ENCODE peak calls at places on chromosome 9, in six cellular contexts. P, U, H, S, W and J are unnamed samples.

GRCh38 chr9:127449332-127449966 is 1.8 kb downstream of the RPL12 start:
- DNase-seq in S (peak; percentile 5), H (no peak), P (no peak), U (no peak), W (no peak), J (no peak)

GRCh38 chr9:26264709-26265601 is 586.7 kb upstream of the TUSC1 start:
- DNase-seq in H (no peak), P (no peak), W (no peak), S (peak; percentile 47), U (no peak), J (no peak)

GRCh38 chr9:83257937-83258336 is 195.0 kb upstream of the RASEF start:
- DNase-seq in H (no peak), S (no peak), W (no peak), P (no peak), U (no peak), J (no peak)

GRCh38 chr9:12723409-12724028 is 30.3 kb downstream of the TYRP1 start:
- DNase-seq in H (no peak), P (no peak), W (no peak), S (peak; percentile 37), U (peak; percentile 42), J (no peak)

GRCh38 chr9:98207606-98208005 is 15.2 kb upstream of the CORO2A start:
- DNase-seq in P (no peak), S (no peak), W (no peak), U (no peak), H (no peak), J (no peak)

GRCh38 chr9:97958812-97959511 is 21.0 kb upstream of the HEMGN start:
- DNase-seq in P (no peak), H (no peak), W (no peak), U (no peak), S (no peak), J (no peak)

GRCh38 chr9:105331755-105332154 is 87.3 kb downstream of the SLC44A1 start:
- DNase-seq in H (no peak), W (no peak), S (no peak), U (no peak), P (no peak), J (no peak)

GRCh38 chr9:119509291-119509905 is 140.2 kb upstream of the BRINP1 start:
- DNase-seq in U (no peak), P (no peak), S (no peak), H (no peak), W (no peak), J (no peak)

GRCh38 chr9:7368410-7369292 is 430.9 kb downstream of the DMAC1 start:
- DNase-seq in H (no peak), U (no peak), P (no peak), S (no peak), W (no peak), J (no peak)

GRCh38 chr9:19479874-19480273 is 71.1 kb downstream of the ACER2 start:
- DNase-seq in S (no peak), P (no peak), U (peak; percentile 15), W (no peak), H (no peak), J (no peak)

GRCh38 chr9:106419737-106420136 is 443.2 kb upstream of the ZNF462 start:
- DNase-seq in W (no peak), U (no peak), H (no peak), S (no peak), P (no peak), J (no peak)

GRCh38 chr9:136644593-136645342 is 17.9 kb upstream of the EGFL7 start:
- DNase-seq in W (peak; percentile 50), U (peak; percentile 20), S (peak; percentile 66), P (peak; percentile 84), H (peak; percentile 87), J (peak; percentile 95)

GRCh38 chr9:105299190-105299854 is 54.9 kb downstream of the SLC44A1 start:
- DNase-seq in U (no peak), W (no peak), S (peak; percentile 68), H (no peak), P (peak; percentile 52), J (peak; percentile 66)

GRCh38 chr9:14027114-14027812 is 286.7 kb downstream of the NFIB start:
- DNase-seq in W (peak; percentile 21), H (no peak), P (no peak), S (peak; percentile 10), U (peak; percentile 24), J (no peak)

GRCh38 chr9:82987370-82987769 is 75.6 kb downstream of the RASEF start:
- DNase-seq in W (peak; percentile 69), P (no peak), H (no peak), U (no peak), S (no peak), J (no peak)

GRCh38 chr9:69044226-69045219 is 9.0 kb downstream of the FXN start:
- DNase-seq in U (no peak), W (no peak), P (no peak), S (no peak), H (no peak), J (no peak)

GRCh38 chr9:33731142-33731541 is 64.2 kb upstream of the PRSS3 start:
- DNase-seq in U (no peak), P (no peak), W (no peak), H (no peak), S (no peak), J (no peak)

GRCh38 chr9:99433555-99433954 is 211.5 kb downstream of the SEC61B start:
- DNase-seq in W (peak; percentile 8), P (peak; percentile 60), U (no peak), S (peak; percentile 77), H (peak; percentile 78), J (peak; percentile 95)

GRCh38 chr9:129669141-129669718 is 3.8 kb downstream of the PRRX2 start:
- DNase-seq in W (no peak), S (no peak), P (no peak), H (no peak), U (no peak), J (no peak)

GRCh38 chr9:128703616-128704355 is 1.5 kb downstream of the PKN3 start:
- DNase-seq in P (no peak), W (peak; percentile 16), H (no peak), S (no peak), U (no peak), J (no peak)

GRCh38 chr9:136237486-136238341 is 7.9 kb downstream of the QSOX2 start:
- DNase-seq in H (no peak), U (no peak), W (no peak), P (no peak), S (no peak), J (no peak)

GRCh38 chr9:9215050-9215449 is 1397.8 kb downstream of the PTPRD start:
- DNase-seq in S (no peak), U (no peak), W (no peak), P (no peak), H (no peak), J (no peak)

GRCh38 chr9:86839522-86839921 is 107.8 kb downstream of the GAS1 start:
- DNase-seq in W (no peak), S (no peak), P (no peak), U (no peak), H (no peak), J (no peak)

GRCh38 chr9:6645153-6646027 is at the start of gene GLDC:
- DNase-seq in W (peak; percentile 60), S (peak; percentile 94), H (peak; percentile 91), P (peak; percentile 76), U (peak; percentile 95), J (peak; percentile 79)

GRCh38 chr9:109115931-109116541 is 3.7 kb downstream of the TMEM245 start:
- DNase-seq in S (no peak), P (no peak), H (no peak), W (no peak), U (no peak), J (no peak)

GRCh38 chr9:73536403-73536802 is 384.7 kb downstream of the ANXA1 start:
- DNase-seq in P (no peak), S (no peak), H (no peak), W (no peak), U (no peak), J (peak; percentile 4)

GRCh38 chr9:77454668-77455067 is 193.5 kb downstream of the GNA14 start:
- DNase-seq in U (no peak), W (no peak), P (no peak), S (no peak), H (no peak), J (no peak)

GRCh38 chr9:80235752-80236151 is 664.0 kb downstream of the TLE4 start:
- DNase-seq in U (no peak), W (no peak), S (no peak), P (no peak), H (no peak), J (no peak)

GRCh38 chr9:76887951-76888350 is 18.0 kb downstream of the PRUNE2 start:
- DNase-seq in H (no peak), U (no peak), S (no peak), P (no peak), W (no peak), J (no peak)

GRCh38 chr9:106059886-106060285 is 365.5 kb downstream of the TMEM38B start:
- DNase-seq in S (no peak), U (no peak), H (no peak), W (no peak), P (no peak), J (no peak)

GRCh38 chr9:135879237-135879601 is 28.1 kb downstream of the CAMSAP1 start:
- DNase-seq in S (no peak), H (no peak), U (no peak), W (no peak), P (no peak), J (no peak)